ENCODE peak calls at places on chromosomes 11 and 22, in five cellular contexts. X is right lobe of liver, K is spleen, F is uterus, H is astrocyte. I is an unnamed sample.

GRCh38 chr22:17965538-17966402 is 58.6 kb downstream of the MICAL3 start:
- DNase-seq in X (no peak), K (peak; percentile 43), F (no peak), H (no peak), I (no peak)

GRCh38 chr11:44607324-44607962 is 42.0 kb downstream of the CD82 start:
- DNase-seq in X (no peak), K (no peak), F (no peak), H (peak; percentile 20), I (no peak)

GRCh38 chr22:35625763-35626162 is 8.6 kb upstream of the MB start:
- DNase-seq in X (no peak), K (no peak), F (no peak), H (no peak), I (no peak)

GRCh38 chr11:93952082-93952780 is 68.9 kb upstream of the HEPHL1 start:
- DNase-seq in X (no peak), K (no peak), F (no peak), H (no peak), I (no peak)

GRCh38 chr11:94017446-94017845 is 3.7 kb upstream of the HEPHL1 start:
- DNase-seq in X (no peak), K (no peak), F (no peak), H (peak; percentile 80), I (no peak)

GRCh38 chr11:134753805-134754130 is 341.7 kb upstream of the B3GAT1 start:
- DNase-seq in X (no peak), K (no peak), F (no peak), H (no peak), I (no peak)

GRCh38 chr11:61254403-61255025 is 13.5 kb downstream of the PGA5 start:
- DNase-seq in X (peak; percentile 64), K (peak; percentile 83), F (peak; percentile 46), H (no peak), I (peak; percentile 63)

GRCh38 chr11:34036456-34036855 is 15.1 kb upstream of the CAPRIN1 start:
- DNase-seq in X (no peak), K (no peak), F (no peak), H (peak; percentile 9), I (no peak)

GRCh38 chr11:63610604-63611394 is 3.4 kb downstream of the PLAAT3 start:
- DNase-seq in X (no peak), K (no peak), F (no peak), H (peak; percentile 9), I (no peak)

GRCh38 chr11:119536801-119537200 is 113.8 kb upstream of the THY1 start:
- DNase-seq in X (no peak), K (no peak), F (no peak), H (no peak), I (no peak)

GRCh38 chr11:116787786-116788486 is at the start of gene ZPR1:
- DNase-seq in X (peak; percentile 85), K (peak; percentile 96), F (peak; percentile 83), H (peak; percentile 65), I (peak; percentile 93)

GRCh38 chr11:66015094-66015881 is 3.5 kb downstream of the CST6 start:
- DNase-seq in X (no peak), K (no peak), F (no peak), H (peak; percentile 16), I (no peak)

GRCh38 chr11:64725601-64726139 is 2.7 kb upstream of the NRXN2 start:
- DNase-seq in X (no peak), K (peak; percentile 56), F (no peak), H (no peak), I (no peak)

GRCh38 chr11:117875397-117876048 is 935 bp downstream of the FXYD6 start:
- DNase-seq in X (no peak), K (no peak), F (no peak), H (no peak), I (no peak)

GRCh38 chr11:67463680-67464410 is 5.2 kb downstream of the TMEM134 start:
- DNase-seq in X (peak; percentile 91), K (peak; percentile 92), F (peak; percentile 46), H (no peak), I (peak; percentile 88)

GRCh38 chr22:39959640-39960447 is at the start of gene TMA7B:
- DNase-seq in X (no peak), K (peak; percentile 80), F (no peak), H (peak; percentile 63), I (no peak)

GRCh38 chr11:27558401-27558800 is 51.8 kb upstream of the LIN7C start:
- DNase-seq in X (no peak), K (no peak), F (no peak), H (no peak), I (no peak)

GRCh38 chr22:19061471-19062138 is 60.6 kb downstream of the DGCR2 start:
- DNase-seq in X (no peak), K (peak; percentile 17), F (no peak), H (no peak), I (peak; percentile 4)

GRCh38 chr11:128874406-128874805 is 7.3 kb upstream of the KCNJ1 start:
- DNase-seq in X (no peak), K (no peak), F (no peak), H (peak; percentile 65), I (no peak)

GRCh38 chr11:47408598-47409439 is 429 bp downstream of the SLC39A13 start:
- DNase-seq in X (peak; percentile 49), K (peak; percentile 96), F (peak; percentile 56), H (peak; percentile 78), I (no peak)

GRCh38 chr11:123523539-123523938 is 93.5 kb downstream of the GRAMD1B start:
- DNase-seq in X (no peak), K (no peak), F (no peak), H (no peak), I (no peak)

GRCh38 chr11:70073881-70074371 is 4.2 kb upstream of the ANO1 start:
- DNase-seq in X (no peak), K (peak; percentile 56), F (no peak), H (peak; percentile 86), I (no peak)

GRCh38 chr11:114080769-114081168 is 21.3 kb downstream of the ZBTB16 start:
- DNase-seq in X (no peak), K (no peak), F (no peak), H (no peak), I (no peak)

GRCh38 chr11:1336836-1337646 is 27.6 kb upstream of the TOLLIP start:
- DNase-seq in X (peak; percentile 60), K (peak; percentile 93), F (peak; percentile 65), H (no peak), I (peak; percentile 79)

GRCh38 chr11:35148163-35148562 is 9.2 kb downstream of the CD44 start:
- DNase-seq in X (no peak), K (no peak), F (no peak), H (no peak), I (no peak)

GRCh38 chr22:46849951-46850350 is 87.5 kb downstream of the TBC1D22A start:
- DNase-seq in X (no peak), K (no peak), F (no peak), H (no peak), I (no peak)

GRCh38 chr11:121321614-121322243 is 29.2 kb downstream of the SC5D start:
- DNase-seq in X (no peak), K (no peak), F (no peak), H (peak; percentile 2), I (no peak)

GRCh38 chr22:31148516-31148915 is 8.2 kb upstream of the PLA2G3 start:
- DNase-seq in X (no peak), K (no peak), F (no peak), H (peak; percentile 14), I (no peak)

GRCh38 chr22:31148953-31149627 is 8.8 kb upstream of the PLA2G3 start:
- DNase-seq in X (peak; percentile 55), K (no peak), F (peak; percentile 75), H (peak; percentile 49), I (peak; percentile 71)

GRCh38 chr22:31151872-31152271 is 8.1 kb upstream of the RNF185 start:
- DNase-seq in X (no peak), K (no peak), F (no peak), H (no peak), I (no peak)

GRCh38 chr22:31153357-31153756 is 6.6 kb upstream of the RNF185 start:
- DNase-seq in X (no peak), K (no peak), F (no peak), H (no peak), I (no peak)

DNA sequence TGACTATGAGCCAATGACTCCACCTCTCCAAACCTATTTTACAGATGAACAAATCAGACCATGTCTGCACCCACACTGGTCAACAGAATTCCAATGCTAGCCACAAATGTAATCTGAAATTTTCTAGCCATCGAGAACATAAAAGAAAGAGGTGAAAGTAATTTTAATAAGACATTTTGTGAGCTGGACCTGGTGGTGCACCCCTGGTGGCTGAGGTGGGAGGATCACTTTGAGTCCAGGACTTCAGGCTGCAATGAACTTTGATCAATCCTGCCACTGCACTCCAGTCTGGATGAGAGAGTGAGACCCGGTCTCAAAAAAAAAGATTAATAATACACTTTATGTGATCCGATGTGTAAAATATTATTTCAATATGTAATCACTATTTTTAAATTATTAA is 9.4 kb upstream of the RNF185 start:
- DNase-seq in X (no peak), K (no peak), F (no peak), H (no peak), I (no peak)
- TF ChIP-seq CTCF in X (peak; percentile 49), K (no peak), F (no peak), H (peak; percentile 40), I (no peak)

DNA sequence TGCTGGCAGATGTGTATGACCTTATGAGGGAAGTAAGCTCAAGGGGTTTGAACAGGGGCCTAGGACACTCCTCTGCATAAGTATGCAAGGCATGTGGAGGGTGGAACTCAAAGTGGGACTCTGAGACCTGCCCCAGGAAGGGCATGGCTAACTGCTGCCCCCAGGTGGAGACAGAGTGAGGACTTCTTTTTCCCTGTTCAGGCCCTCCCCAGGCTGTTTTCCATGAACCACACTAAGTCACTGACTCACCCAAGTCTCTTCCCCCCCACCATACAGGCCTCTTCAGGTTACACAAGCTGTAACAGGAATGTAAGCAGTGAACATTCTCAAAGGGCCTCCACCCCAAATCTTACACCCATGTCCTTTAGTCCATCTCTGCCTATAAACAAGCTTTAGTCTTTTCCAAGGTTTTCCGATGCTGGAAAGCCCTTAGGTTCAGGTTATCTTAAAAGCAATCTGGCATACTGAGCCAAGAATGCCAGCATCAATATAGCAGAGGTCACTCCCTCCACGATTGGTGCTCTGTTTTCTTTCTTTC is 13.1 kb downstream of the EEF1G start:
- DNase-seq in X (peak; percentile 78), K (peak; percentile 83), F (peak; percentile 92), H (peak; percentile 96), I (peak; percentile 90)
- H3K27ac ChIP-seq in X (peak overlapping the region; percentile 37), K (peak overlapping the region; percentile 95), F (peak overlapping the region; percentile 92), H (peak overlapping the region; percentile 51), I (peak overlapping the region; percentile 76)

DNA sequence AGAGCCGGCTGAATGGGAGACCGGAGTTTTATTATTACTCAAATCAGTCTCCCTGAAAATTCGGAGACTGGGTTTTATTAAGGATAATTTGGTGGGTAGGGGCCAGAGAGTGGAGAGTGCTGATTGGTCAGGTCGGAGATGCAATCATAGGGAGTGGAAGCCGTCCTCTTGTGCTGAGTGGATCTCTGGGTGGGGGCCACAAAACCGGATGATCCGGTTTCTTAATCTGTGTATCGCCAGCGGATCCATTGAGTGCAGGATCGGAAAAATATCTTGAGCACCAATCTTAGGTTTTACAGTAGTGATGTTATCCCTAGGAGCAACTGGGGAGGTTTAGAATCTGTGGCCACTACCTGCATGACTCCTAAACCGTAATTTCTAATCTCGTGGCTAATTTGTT is 886 bp upstream of the NIPSNAP1 start:
- DNase-seq in X (no peak), K (no peak), F (no peak), H (no peak), I (peak; percentile 55)
- H3K4me3 ChIP-seq in X (peak overlapping the region; percentile 67), K (no peak overlapping the region), F (no peak overlapping the region), H (peak overlapping the region; percentile 77), I (peak overlapping the region; percentile 68)

DNA sequence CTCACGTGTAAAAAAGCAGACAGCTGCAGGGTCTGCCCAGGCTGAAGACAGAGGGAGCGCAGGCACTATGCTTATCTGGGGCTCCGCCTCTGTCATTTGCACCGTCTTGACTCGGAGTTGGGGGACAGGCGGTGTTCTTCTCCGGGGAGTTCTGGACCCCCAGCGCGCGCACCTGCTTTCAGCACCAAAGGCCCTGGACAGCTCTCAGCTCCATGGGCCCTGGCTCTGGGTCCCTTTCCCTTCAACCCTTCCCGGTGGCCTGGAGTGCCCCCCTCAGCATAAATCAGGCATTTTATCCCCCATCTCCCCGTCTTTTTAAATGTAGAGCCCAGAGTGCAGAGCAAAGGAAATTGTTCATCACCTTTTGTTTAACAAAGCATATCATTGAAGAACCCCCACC is 1.5 kb downstream of the SEZ6L start:
- DNase-seq in X (no peak), K (no peak), F (no peak), H (no peak), I (no peak)
- TF ChIP-seq CTCF in X (no peak), K (no peak), F (no peak), H (no peak), I (no peak)

I was measured in lower lobe of right lung.